ENCODE peak calls at places on chromosomes 2 and 18, in nine cellular contexts. U is ovary, Y is A549, W is GM12891, E is right lobe of liver, G is endothelial cell of umbilical vein, K is body of pancreas, A is spleen, B is IMR-90. Z is an unnamed sample.

GRCh38 chr2:31383471-31384153 is 30.9 kb downstream of the XDH start:
- DNase-seq in Y (no peak), K (no peak), U (no peak), W (no peak), A (no peak), G (no peak), B (peak; percentile 75), E (no peak), Z (peak; percentile 9)

GRCh38 chr2:3169106-3169870 is 208.3 kb downstream of the EIPR1 start:
- DNase-seq in A (peak; percentile 47), U (no peak), E (no peak), G (peak; percentile 29), B (peak; percentile 69), Y (no peak), W (no peak), K (no peak), Z (no peak)

GRCh38 chr2:149009928-149010461 is 28.5 kb upstream of the LYPD6B start:
- DNase-seq in G (no peak), Y (no peak), U (no peak), E (no peak), A (no peak), K (no peak), W (no peak), B (no peak), Z (no peak)

GRCh38 chr18:76457475-76457874 is 37.6 kb downstream of the ZNF516 start:
- DNase-seq in E (no peak), G (no peak), U (no peak), B (peak; percentile 30), Y (no peak), K (no peak), W (no peak), A (peak; percentile 43), Z (no peak)

GRCh38 chr2:5696741-5697521 is 4.7 kb downstream of the SOX11 start:
- DNase-seq in K (no peak), Y (no peak), E (no peak), U (no peak), G (no peak), W (no peak), B (peak; percentile 53), A (no peak), Z (no peak)

GRCh38 chr18:36419188-36419912 is 121.8 kb downstream of the FHOD3 start:
- DNase-seq in G (no peak), E (no peak), B (peak; percentile 49), Y (no peak), U (no peak), W (no peak), A (no peak), K (no peak), Z (no peak)

GRCh38 chr2:33859191-33859590 is 260.1 kb upstream of the FAM98A start:
- DNase-seq in G (no peak), E (no peak), K (no peak), Y (no peak), W (no peak), U (no peak), B (no peak), A (no peak), Z (no peak)

GRCh38 chr2:150571121-150571520 is 83.7 kb upstream of the RND3 start:
- DNase-seq in E (no peak), B (no peak), W (no peak), K (no peak), A (no peak), G (no peak), U (no peak), Y (no peak), Z (no peak)

GRCh38 chr18:8701546-8702118 is 3.7 kb upstream of the MTCL1 start:
- DNase-seq in Y (peak; percentile 64), W (no peak), G (no peak), K (no peak), A (no peak), U (no peak), B (peak; percentile 91), E (no peak), Z (no peak)

GRCh38 chr18:33833847-33834246 is 255.8 kb downstream of the ASXL3 start:
- DNase-seq in Y (no peak), E (no peak), W (no peak), K (no peak), U (no peak), B (no peak), A (no peak), G (no peak), Z (no peak)

GRCh38 chr2:233840520-233840919 is 13.8 kb downstream of the HJURP start:
- DNase-seq in G (no peak), B (no peak), Y (no peak), U (no peak), K (no peak), A (peak; percentile 25), E (no peak), W (no peak), Z (peak; percentile 59)

GRCh38 chr2:217803639-217803932 is 199.2 kb downstream of the TNS1 start:
- DNase-seq in K (no peak), Y (no peak), G (no peak), A (no peak), W (no peak), U (peak; percentile 19), E (no peak), B (no peak), Z (no peak)

GRCh38 chr2:20231632-20232031 is 6.7 kb upstream of the SDC1 start:
- DNase-seq in B (peak; percentile 76), U (no peak), G (peak; percentile 22), W (no peak), K (no peak), E (peak; percentile 60), A (no peak), Y (peak; percentile 65), Z (peak; percentile 53)

GRCh38 chr18:23182606-23183005 is 47.3 kb downstream of the CABLES1 start:
- DNase-seq in Y (no peak), U (no peak), G (no peak), W (no peak), A (peak; percentile 70), E (no peak), K (no peak), B (no peak), Z (no peak)

GRCh38 chr18:42298744-42299685 is 344.0 kb downstream of the PIK3C3 start:
- DNase-seq in E (peak; percentile 61), A (peak; percentile 78), U (peak; percentile 74), K (peak; percentile 70), Y (peak; percentile 15), W (peak; percentile 21), G (peak; percentile 61), B (peak; percentile 66), Z (peak; percentile 76)

GRCh38 chr2:60318544-60318943 is 234.9 kb downstream of the BCL11A start:
- DNase-seq in K (no peak), B (no peak), A (no peak), U (no peak), G (no peak), W (no peak), E (no peak), Y (no peak), Z (no peak)

GRCh38 chr2:68384485-68385107 is 19.5 kb downstream of the PLEK start:
- DNase-seq in W (no peak), B (no peak), Y (no peak), E (no peak), A (no peak), G (no peak), U (no peak), K (no peak), Z (no peak)

GRCh38 chr2:68386362-68386761 is 21.3 kb downstream of the PLEK start:
- DNase-seq in A (no peak), Y (no peak), B (no peak), K (no peak), G (no peak), E (no peak), U (no peak), W (no peak), Z (no peak)

GRCh38 chr2:68385907-68386287 is 20.8 kb downstream of the PLEK start:
- DNase-seq in B (no peak), W (no peak), E (no peak), U (no peak), K (no peak), Y (no peak), A (no peak), G (no peak), Z (no peak)

GRCh38 chr2:68385232-68385906 is 20.3 kb downstream of the PLEK start:
- DNase-seq in Y (no peak), K (no peak), B (no peak), U (no peak), E (no peak), W (no peak), G (no peak), A (peak; percentile 84), Z (no peak)

GRCh38 chr2:68383778-68384177 is 18.7 kb downstream of the PLEK start:
- DNase-seq in W (no peak), U (no peak), G (no peak), K (no peak), Y (no peak), E (no peak), B (no peak), A (no peak), Z (no peak)
- TF ChIP-seq POLR2A in W (peak; percentile 60), U (no peak), G (no peak), K (no peak), Y (no peak), E (no peak), B (no peak), A (no peak), Z (no peak)

GRCh38 chr2:235278771-235279355 is 215.0 kb upstream of the AGAP1 start:
- DNase-seq in A (no peak), E (no peak), U (no peak), Y (no peak), K (no peak), W (no peak), B (no peak), G (peak; percentile 15), Z (no peak)
- TF ChIP-seq POLR2A in A (no peak), E (no peak), U (no peak), Y (no peak), K (no peak), W (no peak), B (no peak), G (no peak), Z (no peak)

DNA sequence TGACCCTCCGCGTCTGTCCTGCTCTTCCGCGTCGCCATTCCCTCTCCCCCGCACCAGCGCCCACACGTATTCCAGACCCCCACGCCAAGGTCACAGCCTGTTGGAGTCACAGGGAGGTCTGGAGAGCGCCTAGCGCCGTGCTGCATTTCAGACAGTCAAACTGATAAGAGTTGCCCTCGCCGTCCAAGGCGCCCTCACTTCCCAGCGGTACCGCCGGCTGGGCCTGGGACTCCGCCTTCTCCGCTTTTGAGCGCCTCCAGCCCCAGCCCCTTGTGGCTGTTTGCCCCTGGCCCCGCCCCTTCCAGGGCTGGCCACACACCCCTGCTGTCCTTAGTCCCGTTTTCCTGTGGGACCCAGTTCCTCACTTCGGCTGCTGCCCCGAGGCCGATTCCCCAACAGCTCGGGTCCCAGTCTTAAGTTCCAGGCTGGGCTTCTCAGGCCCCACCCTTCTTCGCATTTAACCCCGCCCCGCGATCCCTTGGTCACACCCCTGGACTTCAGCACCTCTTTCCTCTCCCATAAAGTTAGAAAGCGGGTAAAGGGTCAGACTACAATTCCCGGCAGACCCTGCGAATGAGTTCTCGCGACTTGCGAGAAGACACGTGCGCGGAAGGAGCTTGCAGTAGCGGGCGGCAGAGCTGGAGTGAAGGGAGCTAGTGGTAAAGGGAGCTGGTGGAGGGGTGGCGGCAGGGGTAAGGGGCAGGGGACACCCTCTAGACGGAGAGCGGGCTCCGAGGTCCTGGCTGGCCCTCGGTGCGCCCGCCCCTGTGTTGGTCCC is at the start of gene GMPPA:
- DNase-seq in E (peak; percentile 95), A (peak; percentile 98), B (peak; percentile 99), U (peak; percentile 97), W (peak; percentile 99), K (peak; percentile 97), G (peak; percentile 99), Y (peak; percentile 99), Z (peak; percentile 99)
- TF ChIP-seq POLR2A in E (peak; percentile 52), A (no peak), B (peak; percentile 86), U (peak; percentile 46), W (peak; percentile 89), K (peak; percentile 81), G (peak; percentile 87), Y (peak; percentile 89), Z (peak; percentile 3)

GRCh38 chr2:55232084-55232862 is at the start of the genes CLHC1 and RPS27A:
- DNase-seq in K (peak; percentile 92), W (peak; percentile 55), Y (peak; percentile 97), A (peak; percentile 98), G (peak; percentile 92), U (peak; percentile 95), B (peak; percentile 97), E (peak; percentile 91), Z (peak; percentile 90)
- TF ChIP-seq POLR2A in K (peak; percentile 92), W (peak; percentile 98), Y (peak; percentile 92), A (no peak), G (peak; percentile 92), U (peak; percentile 84), B (peak; percentile 95), E (peak; percentile 80), Z (peak; percentile 41)

Z was measured in lower leg skin.